ENCODE peak calls at places on chromosomes 16 and 17, in nine cellular contexts. I is CD4-positive, alpha-beta T cell; K is activated CD4-positive, alpha-beta T cell treated with anti-CD3 and anti-CD28 coated beads for 48 hours; M is WTC11; L is KG1; W is cardiac septum; N is NCI-H1105; J is Kasumi-1; Z is AG09309. D is an unnamed sample.

GRCh38 chr16:9053006-9053601 is 38.3 kb upstream of the HAPSTR1 start:
- DNase-seq in I (no peak), K (peak), M (peak), L (no peak), W (peak), N (no peak), J (peak), Z (no peak), D (peak)

GRCh38 chr17:55641559-55642160 is 81.0 kb downstream of the TMEM100 start:
- DNase-seq in I (peak), K (peak), M (peak), L (peak), W (peak), N (no peak), J (peak), Z (peak), D (peak)

GRCh38 chr16:25692307-25692706 is 548 bp downstream of the HS3ST4 start:
- DNase-seq in I (no peak), K (no peak), M (peak), L (no peak), W (no peak), N (peak), J (no peak), Z (no peak), D (no peak)

GRCh38 chr17:55609737-55610201 is 98.5 kb upstream of the SMIM36 start:
- DNase-seq in I (no peak), K (no peak), M (no peak), L (no peak), W (no peak), N (no peak), J (no peak), Z (no peak), D (no peak)

GRCh38 chr16:19831678-19832077 is 53.0 kb downstream of the GPRC5B start:
- DNase-seq in I (no peak), K (no peak), M (no peak), L (no peak), W (no peak), N (no peak), J (no peak), Z (no peak), D (no peak)

GRCh38 chr17:37490638-37491614 is 1.2 kb downstream of the DUSP14 start:
- DNase-seq in I (no peak), K (peak), M (peak), L (no peak), W (no peak), N (no peak), J (peak), Z (no peak), D (no peak)

GRCh38 chr16:87536795-87537142 is 43.9 kb upstream of the ZCCHC14 start:
- DNase-seq in I (no peak), K (no peak), M (no peak), L (no peak), W (no peak), N (no peak), J (no peak), Z (no peak), D (no peak)

GRCh38 chr17:57582881-57583756 is 162.0 kb downstream of the CCDC182 start:
- DNase-seq in I (no peak), K (no peak), M (no peak), L (no peak), W (no peak), N (no peak), J (no peak), Z (no peak), D (no peak)

GRCh38 chr16:803751-804075 is 3.2 kb upstream of the GNG13 start:
- DNase-seq in I (no peak), K (no peak), M (no peak), L (no peak), W (no peak), N (no peak), J (no peak), Z (no peak), D (no peak)

GRCh38 chr16:2033057-2033911 is 6.6 kb downstream of the NHERF2 start:
- DNase-seq in I (no peak), K (no peak), M (no peak), L (no peak), W (no peak), N (no peak), J (no peak), Z (no peak), D (no peak)